ENCODE peak calls at places on chromosomes 11 and 22, in four cellular contexts. One of them, this sample, is unnamed.

GRCh38 chr11:94793002-94793401 is 24.8 kb downstream of the AMOTL1 start:
- DNase-seq in Karpas-422: no peak
- DNase-seq in esophagus squamous epithelium: no peak
- DNase-seq in kidney epithelial cell: no peak
- DNase-seq in this sample: no peak

GRCh38 chr11:80993561-80993960 is 1552.7 kb upstream of the TENM4 start:
- DNase-seq in Karpas-422: no peak
- DNase-seq in esophagus squamous epithelium: no peak
- DNase-seq in kidney epithelial cell: no peak
- DNase-seq in this sample: no peak

GRCh38 chr22:45584121-45584570 is 81.5 kb downstream of the FBLN1 start:
- DNase-seq in Karpas-422: no peak
- DNase-seq in esophagus squamous epithelium: no peak
- DNase-seq in kidney epithelial cell: no peak
- DNase-seq in this sample: no peak

GRCh38 chr11:50174189-50174588 is 141.5 kb downstream of the OR4C45 start:
- DNase-seq in Karpas-422: peak
- DNase-seq in esophagus squamous epithelium: no peak
- DNase-seq in kidney epithelial cell: no peak
- DNase-seq in this sample: no peak

GRCh38 chr11:85845052-85845631 is 10.0 kb upstream of the CCDC83 start:
- DNase-seq in Karpas-422: no peak
- DNase-seq in esophagus squamous epithelium: no peak
- DNase-seq in kidney epithelial cell: no peak
- DNase-seq in this sample: no peak

GRCh38 chr22:44965171-44965570 is 44.6 kb downstream of the PHF21B start:
- DNase-seq in Karpas-422: no peak
- DNase-seq in esophagus squamous epithelium: no peak
- DNase-seq in kidney epithelial cell: no peak
- DNase-seq in this sample: no peak

GRCh38 chr22:32619614-32620426 is 145.2 kb downstream of the FBXO7 start:
- DNase-seq in Karpas-422: no peak
- DNase-seq in esophagus squamous epithelium: no peak
- DNase-seq in kidney epithelial cell: no peak
- DNase-seq in this sample: no peak

GRCh38 chr22:48803171-48803992 is 1024.3 kb downstream of the BRD1 start:
- DNase-seq in Karpas-422: no peak
- DNase-seq in esophagus squamous epithelium: no peak
- DNase-seq in kidney epithelial cell: no peak
- DNase-seq in this sample: no peak

GRCh38 chr11:7600205-7600775 is 73.0 kb downstream of the CYB5R2 start:
- DNase-seq in Karpas-422: no peak
- DNase-seq in esophagus squamous epithelium: no peak
- DNase-seq in kidney epithelial cell: peak
- DNase-seq in this sample: no peak

GRCh38 chr11:1162498-1163311 is 5.0 kb downstream of the MUC5AC start:
- DNase-seq in Karpas-422: no peak
- DNase-seq in esophagus squamous epithelium: no peak
- DNase-seq in kidney epithelial cell: no peak
- DNase-seq in this sample: no peak

GRCh38 chr11:11636671-11637070 is 14.9 kb upstream of the GALNT18 start:
- DNase-seq in Karpas-422: no peak
- DNase-seq in esophagus squamous epithelium: no peak
- DNase-seq in kidney epithelial cell: no peak
- DNase-seq in this sample: no peak

GRCh38 chr11:35006389-35007128 is 90.1 kb downstream of the PDHX start:
- DNase-seq in Karpas-422: no peak
- DNase-seq in esophagus squamous epithelium: no peak
- DNase-seq in kidney epithelial cell: no peak
- DNase-seq in this sample: no peak

GRCh38 chr11:46238967-46239800 is 38.3 kb upstream of the CREB3L1 start:
- DNase-seq in Karpas-422: peak
- DNase-seq in esophagus squamous epithelium: no peak
- DNase-seq in kidney epithelial cell: no peak
- DNase-seq in this sample: no peak

GRCh38 chr11:18013790-18014507 is 1.1 kb upstream of the SERGEF start:
- DNase-seq in Karpas-422: peak
- DNase-seq in esophagus squamous epithelium: no peak
- DNase-seq in kidney epithelial cell: no peak
- DNase-seq in this sample: no peak

GRCh38 chr11:119206512-119207299 is 567 bp downstream of the CBL start:
- DNase-seq in Karpas-422: peak
- DNase-seq in esophagus squamous epithelium: peak
- DNase-seq in kidney epithelial cell: no peak
- DNase-seq in this sample: no peak

GRCh38 chr11:118263694-118264567 is at the start of gene MPZL2:
- DNase-seq in Karpas-422: no peak
- DNase-seq in esophagus squamous epithelium: no peak
- DNase-seq in kidney epithelial cell: no peak
- DNase-seq in this sample: no peak

GRCh38 chr11:5004429-5005274 is 10.0 kb downstream of the OR51L1 start:
- DNase-seq in Karpas-422: peak
- DNase-seq in esophagus squamous epithelium: no peak
- DNase-seq in kidney epithelial cell: peak
- DNase-seq in this sample: peak

GRCh38 chr11:124918950-124919349 is at the start of gene HEPN1:
- DNase-seq in Karpas-422: no peak
- DNase-seq in esophagus squamous epithelium: no peak
- DNase-seq in kidney epithelial cell: no peak
- DNase-seq in this sample: no peak

GRCh38 chr11:124922831-124923230 is 3.8 kb downstream of the HEPN1 start:
- DNase-seq in Karpas-422: no peak
- DNase-seq in esophagus squamous epithelium: no peak
- DNase-seq in kidney epithelial cell: no peak
- DNase-seq in this sample: no peak

GRCh38 chr11:124923296-124923695 is 4.2 kb downstream of the HEPN1 start:
- DNase-seq in Karpas-422: no peak
- DNase-seq in esophagus squamous epithelium: no peak
- DNase-seq in kidney epithelial cell: no peak
- DNase-seq in this sample: no peak

GRCh38 chr11:124919836-124920755 is 1.0 kb downstream of the HEPN1 start:
- DNase-seq in Karpas-422: no peak
- DNase-seq in esophagus squamous epithelium: no peak
- DNase-seq in kidney epithelial cell: no peak
- DNase-seq in this sample: no peak

GRCh38 chr11:124920870-124921609 is 2.0 kb downstream of the HEPN1 start:
- DNase-seq in Karpas-422: no peak
- DNase-seq in esophagus squamous epithelium: no peak
- DNase-seq in kidney epithelial cell: no peak
- DNase-seq in this sample: no peak
- H3K4me3 ChIP-seq in Karpas-422: no peak
- H3K4me3 ChIP-seq in esophagus squamous epithelium: peak
- H3K4me3 ChIP-seq in kidney epithelial cell: peak
- H3K4me3 ChIP-seq in this sample: peak

GRCh38 chr11:45165806-45166603 is 19.6 kb downstream of the PRDM11 start:
- DNase-seq in Karpas-422: no peak
- DNase-seq in esophagus squamous epithelium: no peak
- DNase-seq in kidney epithelial cell: no peak
- DNase-seq in this sample: no peak
- H3K4me3 ChIP-seq in Karpas-422: no peak
- H3K4me3 ChIP-seq in esophagus squamous epithelium: no peak
- H3K4me3 ChIP-seq in kidney epithelial cell: no peak
- H3K4me3 ChIP-seq in this sample: no peak

DNA sequence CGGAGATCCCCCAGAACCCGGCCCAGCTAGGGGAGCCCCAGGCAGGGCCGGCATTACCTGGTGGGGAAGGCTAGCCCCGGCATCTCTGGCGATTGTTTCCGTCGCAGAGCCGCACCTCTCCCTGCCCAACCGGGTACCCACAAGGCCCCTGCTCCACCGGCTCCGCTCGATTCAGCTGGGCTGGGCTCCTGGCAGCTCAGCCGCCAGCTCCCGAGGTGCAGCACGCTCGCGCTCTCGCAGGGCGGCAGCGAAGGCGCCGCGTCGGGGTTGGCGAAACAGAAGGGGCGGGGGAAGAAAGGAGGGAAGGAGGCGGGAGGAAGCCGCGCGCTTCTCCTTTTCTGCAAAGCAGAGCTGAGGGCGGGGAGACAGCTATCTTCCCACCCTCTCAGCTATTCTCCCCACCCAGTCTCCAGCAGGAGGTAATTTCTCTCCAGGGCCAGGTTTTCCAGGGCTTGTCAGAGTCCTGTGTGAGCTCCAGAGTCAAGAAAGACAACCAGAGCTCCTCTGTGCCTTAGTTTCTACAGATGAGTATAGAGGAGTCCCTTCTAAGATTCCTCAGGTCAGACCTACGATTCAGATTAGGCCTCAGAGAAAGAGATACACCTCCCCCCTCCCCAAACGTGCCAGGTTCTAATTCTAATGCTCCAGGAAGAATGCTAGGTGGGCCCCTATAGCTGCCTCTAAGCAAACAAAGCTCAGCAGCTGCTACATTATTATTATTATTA is 62.0 kb downstream of the PAK1 start:
- DNase-seq in Karpas-422: peak
- DNase-seq in esophagus squamous epithelium: peak
- DNase-seq in kidney epithelial cell: peak
- DNase-seq in this sample: peak
- H3K4me3 ChIP-seq in Karpas-422: peak
- H3K4me3 ChIP-seq in esophagus squamous epithelium: peak
- H3K4me3 ChIP-seq in kidney epithelial cell: peak
- H3K4me3 ChIP-seq in this sample: peak

DNA sequence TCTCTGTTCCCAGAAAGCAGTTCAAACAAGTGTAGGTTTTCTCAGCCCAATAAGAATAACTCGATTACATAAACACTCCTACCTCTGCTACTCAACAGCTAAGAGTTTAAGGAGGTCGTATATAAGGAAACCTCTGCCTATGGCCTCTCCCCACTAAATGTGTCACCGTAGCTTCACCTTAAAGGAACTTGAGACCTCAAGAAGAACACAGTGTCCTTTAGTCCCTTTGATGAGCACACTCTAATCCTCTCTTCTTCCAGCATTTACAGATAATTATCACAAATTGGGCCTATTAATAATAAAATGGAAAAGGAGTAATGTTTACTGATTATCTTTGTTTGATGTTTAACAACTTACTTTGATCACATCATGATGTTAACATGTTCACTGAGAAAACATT is 7.1 kb downstream of the POU2AF3 start:
- DNase-seq in Karpas-422: peak
- DNase-seq in esophagus squamous epithelium: no peak
- DNase-seq in kidney epithelial cell: no peak
- DNase-seq in this sample: no peak
- H3K4me3 ChIP-seq in Karpas-422: no peak
- H3K4me3 ChIP-seq in esophagus squamous epithelium: no peak
- H3K4me3 ChIP-seq in kidney epithelial cell: no peak
- H3K4me3 ChIP-seq in this sample: no peak

GRCh38 chr11:64718780-64719124 is 4.2 kb downstream of the NRXN2 start:
- DNase-seq in Karpas-422: no peak
- DNase-seq in esophagus squamous epithelium: no peak
- DNase-seq in kidney epithelial cell: no peak
- DNase-seq in this sample: no peak
- H3K4me3 ChIP-seq in Karpas-422: no peak
- H3K4me3 ChIP-seq in esophagus squamous epithelium: no peak
- H3K4me3 ChIP-seq in kidney epithelial cell: no peak
- H3K4me3 ChIP-seq in this sample: no peak

DNA sequence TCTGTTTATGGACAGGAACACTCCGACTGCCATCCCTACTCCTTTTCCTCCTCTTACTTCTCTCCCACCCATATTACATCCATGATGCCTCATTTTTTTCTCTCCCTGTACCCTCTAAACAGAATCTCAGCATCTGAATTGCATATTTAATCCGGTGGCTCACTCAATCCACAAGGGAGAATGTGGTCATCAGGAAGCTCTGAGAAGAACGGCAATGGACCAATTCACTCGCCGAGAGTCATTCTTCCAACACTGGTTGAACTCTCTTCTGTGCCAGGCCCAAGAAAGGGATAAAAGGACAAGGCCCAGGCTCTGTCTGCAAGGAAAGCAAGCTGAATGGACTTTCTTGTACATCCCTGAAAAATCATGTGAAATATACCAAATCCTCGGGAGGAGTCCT is 15.9 kb downstream of the MAP6 start:
- DNase-seq in Karpas-422: no peak
- DNase-seq in esophagus squamous epithelium: no peak
- DNase-seq in kidney epithelial cell: no peak
- DNase-seq in this sample: no peak
- H3K4me3 ChIP-seq in Karpas-422: no peak
- H3K4me3 ChIP-seq in esophagus squamous epithelium: no peak
- H3K4me3 ChIP-seq in kidney epithelial cell: no peak
- H3K4me3 ChIP-seq in this sample: no peak

DNA sequence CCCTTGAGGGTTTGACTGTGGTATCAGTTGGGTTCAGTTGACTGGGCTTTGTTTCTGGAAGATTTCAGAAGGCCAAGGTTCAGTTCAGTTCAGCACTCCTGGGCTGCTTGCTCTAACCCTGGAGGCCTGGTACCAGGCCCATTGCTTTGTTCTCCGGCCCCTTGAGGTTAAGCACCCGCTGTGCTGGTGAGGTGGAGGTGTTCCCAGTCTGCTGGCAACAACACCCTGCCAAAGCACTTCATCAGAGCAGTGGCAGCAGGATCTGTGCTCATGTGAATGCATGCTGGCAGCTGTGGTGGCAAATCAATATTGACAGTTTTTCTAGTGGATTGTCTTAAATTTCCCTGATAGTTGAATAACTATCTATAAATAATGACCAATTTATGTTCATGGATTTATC is 3.8 kb upstream of the SCGB1D1 start:
- DNase-seq in Karpas-422: no peak
- DNase-seq in esophagus squamous epithelium: no peak
- DNase-seq in kidney epithelial cell: no peak
- DNase-seq in this sample: no peak
- H3K4me3 ChIP-seq in Karpas-422: no peak
- H3K4me3 ChIP-seq in esophagus squamous epithelium: no peak
- H3K4me3 ChIP-seq in kidney epithelial cell: no peak
- H3K4me3 ChIP-seq in this sample: no peak

GRCh38 chr22:41040483-41040882 is 51.9 kb upstream of the EP300 start:
- DNase-seq in Karpas-422: no peak
- DNase-seq in esophagus squamous epithelium: no peak
- DNase-seq in kidney epithelial cell: no peak
- DNase-seq in this sample: no peak
- H3K4me3 ChIP-seq in Karpas-422: no peak
- H3K4me3 ChIP-seq in esophagus squamous epithelium: no peak
- H3K4me3 ChIP-seq in kidney epithelial cell: no peak
- H3K4me3 ChIP-seq in this sample: no peak

GRCh38 chr11:64566042-64566914 is 24.7 kb upstream of the SLC22A12 start:
- DNase-seq in Karpas-422: peak
- DNase-seq in esophagus squamous epithelium: no peak
- DNase-seq in kidney epithelial cell: peak
- DNase-seq in this sample: peak
- H3K4me3 ChIP-seq in Karpas-422: no peak
- H3K4me3 ChIP-seq in esophagus squamous epithelium: no peak
- H3K4me3 ChIP-seq in kidney epithelial cell: no peak
- H3K4me3 ChIP-seq in this sample: no peak

GRCh38 chr22:43002198-43002577 is 12.8 kb downstream of the PACSIN2 start:
- DNase-seq in Karpas-422: no peak
- DNase-seq in esophagus squamous epithelium: no peak
- DNase-seq in kidney epithelial cell: no peak
- DNase-seq in this sample: no peak
- H3K4me3 ChIP-seq in Karpas-422: no peak
- H3K4me3 ChIP-seq in esophagus squamous epithelium: no peak
- H3K4me3 ChIP-seq in kidney epithelial cell: no peak
- H3K4me3 ChIP-seq in this sample: peak

This sample was measured in HFF-Myc.